ENCODE peak calls at places on chromosomes 4 and X, in eight cellular contexts. One of them, this sample, is unnamed. For H3K36me3, the result is how much of the 10 kb centered on the place peaks cover.

GRCh38 chr4:77007358-77008230 is 58.0 kb downstream of the SEPTIN11 start:
- DNase-seq in tibial nerve: no peak
- DNase-seq in heart right ventricle: no peak
- DNase-seq in SK-N-SH: no peak
- DNase-seq in IMR-90: peak
- DNase-seq in mucosa of descending colon: no peak
- DNase-seq in lower lobe of right lung: peak
- DNase-seq in transverse colon: no peak
- DNase-seq in this sample: no peak

GRCh38 chrX:63511361-63511760 is 160.2 kb upstream of the SPIN4 start:
- DNase-seq in tibial nerve: no peak
- DNase-seq in IMR-90: no peak
- DNase-seq in SK-N-SH: no peak
- DNase-seq in lower lobe of right lung: no peak
- DNase-seq in transverse colon: no peak
- DNase-seq in heart right ventricle: no peak
- DNase-seq in mucosa of descending colon: no peak
- DNase-seq in this sample: no peak

GRCh38 chrX:23525531-23525930 is 141.8 kb upstream of the PRDX4 start:
- DNase-seq in transverse colon: no peak
- DNase-seq in mucosa of descending colon: no peak
- DNase-seq in tibial nerve: no peak
- DNase-seq in heart right ventricle: no peak
- DNase-seq in IMR-90: no peak
- DNase-seq in SK-N-SH: no peak
- DNase-seq in lower lobe of right lung: no peak
- DNase-seq in this sample: no peak

GRCh38 chr4:43331226-43332078 is 438.9 kb downstream of the GRXCR1 start:
- DNase-seq in transverse colon: no peak
- DNase-seq in IMR-90: peak
- DNase-seq in SK-N-SH: no peak
- DNase-seq in tibial nerve: no peak
- DNase-seq in heart right ventricle: no peak
- DNase-seq in mucosa of descending colon: no peak
- DNase-seq in lower lobe of right lung: no peak
- DNase-seq in this sample: peak

GRCh38 chrX:103651374-103651773 is 22.6 kb downstream of the TCEAL1 start:
- DNase-seq in SK-N-SH: no peak
- DNase-seq in lower lobe of right lung: no peak
- DNase-seq in mucosa of descending colon: no peak
- DNase-seq in IMR-90: no peak
- DNase-seq in transverse colon: no peak
- DNase-seq in tibial nerve: no peak
- DNase-seq in heart right ventricle: no peak
- DNase-seq in this sample: no peak

GRCh38 chr4:94462572-94462971 is 10.8 kb downstream of the PDLIM5 start:
- DNase-seq in heart right ventricle: no peak
- DNase-seq in lower lobe of right lung: no peak
- DNase-seq in IMR-90: no peak
- DNase-seq in transverse colon: no peak
- DNase-seq in SK-N-SH: no peak
- DNase-seq in tibial nerve: no peak
- DNase-seq in mucosa of descending colon: no peak
- DNase-seq in this sample: no peak

GRCh38 chr4:48025005-48025404 is 8.4 kb downstream of the NIPAL1 start:
- DNase-seq in transverse colon: no peak
- DNase-seq in lower lobe of right lung: no peak
- DNase-seq in IMR-90: peak
- DNase-seq in SK-N-SH: no peak
- DNase-seq in mucosa of descending colon: no peak
- DNase-seq in heart right ventricle: no peak
- DNase-seq in tibial nerve: no peak
- DNase-seq in this sample: no peak

GRCh38 chr4:2934077-2934812 is 29.0 kb downstream of the NOP14 start:
- DNase-seq in lower lobe of right lung: peak
- DNase-seq in heart right ventricle: peak
- DNase-seq in transverse colon: peak
- DNase-seq in mucosa of descending colon: peak
- DNase-seq in IMR-90: peak
- DNase-seq in SK-N-SH: no peak
- DNase-seq in tibial nerve: peak
- DNase-seq in this sample: no peak

GRCh38 chrX:39969826-39970569 is 127.8 kb downstream of the BCOR start:
- DNase-seq in mucosa of descending colon: no peak
- DNase-seq in transverse colon: no peak
- DNase-seq in tibial nerve: no peak
- DNase-seq in lower lobe of right lung: no peak
- DNase-seq in SK-N-SH: no peak
- DNase-seq in IMR-90: no peak
- DNase-seq in heart right ventricle: peak
- DNase-seq in this sample: no peak

GRCh38 chrX:65993332-65993731 is 46.5 kb downstream of the VSIG4 start:
- DNase-seq in SK-N-SH: no peak
- DNase-seq in heart right ventricle: no peak
- DNase-seq in transverse colon: no peak
- DNase-seq in lower lobe of right lung: no peak
- DNase-seq in tibial nerve: no peak
- DNase-seq in mucosa of descending colon: no peak
- DNase-seq in IMR-90: no peak
- DNase-seq in this sample: no peak

GRCh38 chr4:140253556-140254027 is 99.6 kb upstream of the MAML3 start:
- DNase-seq in tibial nerve: no peak
- DNase-seq in IMR-90: no peak
- DNase-seq in lower lobe of right lung: no peak
- DNase-seq in heart right ventricle: no peak
- DNase-seq in mucosa of descending colon: no peak
- DNase-seq in transverse colon: no peak
- DNase-seq in SK-N-SH: no peak
- DNase-seq in this sample: no peak
- H3K4me3 ChIP-seq in tibial nerve: no peak
- H3K4me3 ChIP-seq in IMR-90: no peak
- H3K4me3 ChIP-seq in lower lobe of right lung: peak
- H3K4me3 ChIP-seq in heart right ventricle: no peak
- H3K4me3 ChIP-seq in mucosa of descending colon: no peak
- H3K4me3 ChIP-seq in transverse colon: peak
- H3K4me3 ChIP-seq in SK-N-SH: peak
- H3K4me3 ChIP-seq in this sample: no peak

DNA sequence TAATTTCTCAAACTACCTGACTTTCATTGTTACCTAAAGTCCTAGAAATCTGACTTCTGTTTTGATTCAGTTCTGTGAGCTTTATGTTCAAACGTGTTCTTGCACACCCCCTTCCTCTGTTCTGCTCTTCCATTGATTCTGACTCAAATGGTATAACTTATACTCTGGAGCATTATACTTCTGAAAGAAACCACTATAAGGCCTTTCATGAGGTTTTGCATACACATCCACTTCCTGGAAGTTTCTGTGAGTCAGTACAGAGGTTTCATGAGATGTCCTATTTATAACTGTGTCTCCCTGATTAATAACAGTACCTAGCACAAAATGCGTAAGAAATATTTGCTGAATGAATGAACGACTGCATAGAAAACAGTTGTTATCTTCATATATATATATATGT is 540.2 kb upstream of the CT83 start:
- DNase-seq in transverse colon: no peak
- DNase-seq in tibial nerve: no peak
- DNase-seq in SK-N-SH: no peak
- DNase-seq in mucosa of descending colon: no peak
- DNase-seq in heart right ventricle: no peak
- DNase-seq in IMR-90: no peak
- DNase-seq in lower lobe of right lung: no peak
- DNase-seq in this sample: no peak
- TF ChIP-seq CTCF in transverse colon: no peak
- TF ChIP-seq CTCF in tibial nerve: no peak
- TF ChIP-seq CTCF in SK-N-SH: no peak
- TF ChIP-seq CTCF in mucosa of descending colon: no peak
- TF ChIP-seq CTCF in heart right ventricle: no peak
- TF ChIP-seq CTCF in IMR-90: no peak
- TF ChIP-seq CTCF in lower lobe of right lung: no peak
- TF ChIP-seq CTCF in this sample: no peak

GRCh38 chrX:16796298-16796697 is 10.0 kb downstream of the TXLNG start:
- DNase-seq in tibial nerve: no peak
- DNase-seq in transverse colon: no peak
- DNase-seq in IMR-90: no peak
- DNase-seq in SK-N-SH: no peak
- DNase-seq in lower lobe of right lung: no peak
- DNase-seq in heart right ventricle: no peak
- DNase-seq in mucosa of descending colon: no peak
- DNase-seq in this sample: no peak

GRCh38 chrX:16797358-16797757 is 11.1 kb downstream of the TXLNG start:
- DNase-seq in IMR-90: peak
- DNase-seq in heart right ventricle: no peak
- DNase-seq in lower lobe of right lung: no peak
- DNase-seq in SK-N-SH: no peak
- DNase-seq in mucosa of descending colon: no peak
- DNase-seq in transverse colon: no peak
- DNase-seq in tibial nerve: no peak
- DNase-seq in this sample: no peak

GRCh38 chrX:16797841-16798240 is 11.6 kb downstream of the TXLNG start:
- DNase-seq in tibial nerve: no peak
- DNase-seq in transverse colon: no peak
- DNase-seq in mucosa of descending colon: no peak
- DNase-seq in SK-N-SH: no peak
- DNase-seq in heart right ventricle: no peak
- DNase-seq in IMR-90: no peak
- DNase-seq in lower lobe of right lung: no peak
- DNase-seq in this sample: no peak
- H3K36me3 ChIP-seq in tibial nerve: under half
- H3K36me3 ChIP-seq in transverse colon: under half
- H3K36me3 ChIP-seq in mucosa of descending colon: under half
- H3K36me3 ChIP-seq in SK-N-SH: under half
- H3K36me3 ChIP-seq in heart right ventricle: under half
- H3K36me3 ChIP-seq in IMR-90: under half
- H3K36me3 ChIP-seq in lower lobe of right lung: under half
- H3K36me3 ChIP-seq in this sample: under half

DNA sequence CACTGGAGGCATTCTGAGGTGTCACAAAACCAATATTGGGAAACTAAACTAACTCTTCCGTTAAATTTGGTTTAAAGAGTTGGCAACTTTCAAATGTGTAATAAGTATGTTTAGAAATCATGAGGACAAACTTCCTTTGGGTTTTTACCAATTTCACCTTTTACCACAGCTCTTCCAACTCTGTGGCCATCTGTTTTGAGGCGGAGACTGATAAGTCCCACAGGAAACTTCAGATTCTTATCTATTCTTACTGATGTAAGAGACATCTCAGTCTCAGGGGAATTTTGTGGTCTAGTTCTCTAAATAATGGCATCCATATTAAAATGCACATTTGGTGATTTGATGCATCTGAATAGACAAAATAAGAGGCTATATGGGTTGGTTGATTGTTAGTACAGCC is 229.2 kb upstream of the AFF2 start:
- DNase-seq in mucosa of descending colon: no peak
- DNase-seq in SK-N-SH: no peak
- DNase-seq in lower lobe of right lung: no peak
- DNase-seq in IMR-90: no peak
- DNase-seq in tibial nerve: no peak
- DNase-seq in transverse colon: no peak
- DNase-seq in heart right ventricle: no peak
- DNase-seq in this sample: no peak
- H3K4me3 ChIP-seq in mucosa of descending colon: no peak
- H3K4me3 ChIP-seq in SK-N-SH: no peak
- H3K4me3 ChIP-seq in lower lobe of right lung: no peak
- H3K4me3 ChIP-seq in IMR-90: no peak
- H3K4me3 ChIP-seq in tibial nerve: no peak
- H3K4me3 ChIP-seq in transverse colon: no peak
- H3K4me3 ChIP-seq in heart right ventricle: no peak
- H3K4me3 ChIP-seq in this sample: no peak

GRCh38 chrX:154717824-154718223 is 33.1 kb downstream of the GAB3 start:
- DNase-seq in IMR-90: peak
- DNase-seq in lower lobe of right lung: no peak
- DNase-seq in mucosa of descending colon: no peak
- DNase-seq in transverse colon: peak
- DNase-seq in tibial nerve: no peak
- DNase-seq in heart right ventricle: no peak
- DNase-seq in SK-N-SH: peak
- DNase-seq in this sample: no peak
- TF ChIP-seq CTCF in IMR-90: no peak
- TF ChIP-seq CTCF in lower lobe of right lung: no peak
- TF ChIP-seq CTCF in mucosa of descending colon: no peak
- TF ChIP-seq CTCF in transverse colon: no peak
- TF ChIP-seq CTCF in tibial nerve: no peak
- TF ChIP-seq CTCF in heart right ventricle: no peak
- TF ChIP-seq CTCF in SK-N-SH: peak
- TF ChIP-seq CTCF in this sample: peak

DNA sequence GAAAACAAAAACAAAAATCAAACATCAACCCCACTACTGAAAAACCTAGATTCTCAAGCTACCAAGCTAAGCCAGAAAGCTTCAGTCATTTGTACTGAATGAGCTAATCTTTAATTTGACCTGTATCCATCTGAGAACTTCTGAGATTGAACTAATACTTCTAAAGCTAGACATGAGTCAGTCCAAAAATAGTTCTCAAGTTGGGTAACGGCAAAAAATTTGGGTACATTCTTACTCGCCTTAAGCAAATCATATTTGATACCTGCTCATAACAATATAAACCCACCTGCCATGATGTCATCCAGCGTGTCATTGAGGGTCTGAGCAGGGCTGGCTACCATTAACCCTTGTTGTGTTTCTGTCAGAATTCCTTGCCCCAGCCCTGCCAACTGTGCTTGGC is 69.7 kb upstream of the COX18 start:
- DNase-seq in mucosa of descending colon: no peak
- DNase-seq in lower lobe of right lung: no peak
- DNase-seq in transverse colon: no peak
- DNase-seq in IMR-90: no peak
- DNase-seq in heart right ventricle: no peak
- DNase-seq in SK-N-SH: no peak
- DNase-seq in tibial nerve: no peak
- DNase-seq in this sample: no peak
- H3K36me3 ChIP-seq in mucosa of descending colon: under half
- H3K36me3 ChIP-seq in lower lobe of right lung: half or more
- H3K36me3 ChIP-seq in transverse colon: under half
- H3K36me3 ChIP-seq in IMR-90: under half
- H3K36me3 ChIP-seq in heart right ventricle: under half
- H3K36me3 ChIP-seq in SK-N-SH: half or more
- H3K36me3 ChIP-seq in tibial nerve: under half
- H3K36me3 ChIP-seq in this sample: under half

This sample was measured in kidney epithelial cell.